ENCODE peak calls at places on chromosomes 12 and 14, in nine cellular contexts. A is kidney; X is Daoy; U is GM06990; V is aorta; C is PC-9; Z is CD8-positive, alpha-beta memory T cell; J is NCI-H1694 treated with DMSO at 0.1 percent for 48 hours; P is activated CD4-positive, alpha-beta T cell treated with anti-CD3 and anti-CD28 coated beads for 48 hours. S is an unnamed sample.

GRCh38 chr12:32548691-32549412 is 130.2 kb upstream of the DNM1L start:
- DNase-seq in U (no peak), V (no peak), A (no peak), P (no peak), X (peak), Z (no peak), J (no peak), C (no peak), S (no peak)

GRCh38 chr12:48929551-48929950 is 4.3 kb upstream of the FKBP11 start:
- DNase-seq in X (no peak), A (no peak), C (no peak), J (no peak), Z (no peak), V (no peak), P (no peak), U (no peak), S (no peak)

GRCh38 chr12:6451348-6452244 is at the start of gene TAPBPL:
- DNase-seq in X (peak), J (peak), A (peak), P (peak), U (peak), Z (peak), C (peak), V (peak), S (no peak)

GRCh38 chr12:14949631-14950030 is 11.3 kb upstream of the ERP27 start:
- DNase-seq in Z (no peak), A (peak), P (peak), V (no peak), X (no peak), C (no peak), U (no peak), J (no peak), S (no peak)

GRCh38 chr12:29582156-29582555 is 84.7 kb upstream of the OVCH1 start:
- DNase-seq in A (no peak), C (no peak), Z (no peak), X (peak), P (no peak), V (no peak), U (no peak), J (no peak), S (no peak)

GRCh38 chr12:26848156-26848825 is 15.3 kb upstream of the ITPR2 start:
- DNase-seq in V (no peak), J (no peak), C (no peak), A (no peak), P (no peak), Z (no peak), X (no peak), U (no peak), S (no peak)

GRCh38 chr14:73526036-73526984 is 10.6 kb upstream of the ACOT1 start:
- DNase-seq in P (no peak), J (no peak), C (peak), V (no peak), A (no peak), U (no peak), Z (no peak), X (peak), S (no peak)

GRCh38 chr14:105197274-105197673 is 16.2 kb upstream of the NUDT14 start:
- DNase-seq in A (no peak), V (no peak), J (no peak), Z (no peak), C (peak), U (no peak), X (peak), P (peak), S (no peak)

GRCh38 chr14:79419571-79420327 is 791.6 kb downstream of the DIO2 start:
- DNase-seq in A (no peak), Z (no peak), C (no peak), U (no peak), V (no peak), P (no peak), J (no peak), X (no peak), S (no peak)

GRCh38 chr12:105403095-105403494 is 72.6 kb downstream of the C12orf75 start:
- DNase-seq in A (no peak), Z (no peak), P (no peak), C (no peak), J (no peak), U (no peak), X (no peak), V (no peak), S (no peak)

GRCh38 chr14:73744874-73745529 is 30.8 kb upstream of the PNMA1 start:
- DNase-seq in Z (no peak), P (no peak), C (peak), A (peak), V (no peak), X (no peak), U (no peak), J (no peak), S (no peak)

GRCh38 chr12:6532051-6532926 is 2.0 kb upstream of the GAPDH start:
- DNase-seq in C (peak), V (peak), A (peak), J (peak), X (peak), Z (peak), U (peak), P (peak), S (peak)

GRCh38 chr12:107309020-107309419 is 215.7 kb upstream of the CRY1 start:
- DNase-seq in V (no peak), P (peak), C (no peak), J (no peak), X (no peak), A (no peak), U (no peak), Z (peak), S (no peak)

S was measured in NCI-H446 treated with DMSO at 0.1 percent for 48 hours.